ENCODE peak calls at places on chromosomes 4 and X, in six cellular contexts. One of them, this sample, is unnamed.
A peak's percentile ranks its signal among the peaks of the same experiment; 100 is the strongest.

GRCh38 chrX:102899940-102900916 is 36.8 kb upstream of the RAB40AL start:
- DNase-seq in lung: peak; percentile 68
- DNase-seq in WERI-Rb-1: peak; percentile 73
- DNase-seq in lower lobe of right lung: peak; percentile 47
- DNase-seq in fibroblast of lung: peak; percentile 68
- DNase-seq in naive thymus-derived CD4-positive, alpha-beta T cell: peak; percentile 71
- DNase-seq in this sample: peak; percentile 32

GRCh38 chrX:53280703-53281320 is 572 bp downstream of the IQSEC2 start:
- DNase-seq in fibroblast of lung: peak; percentile 63
- DNase-seq in naive thymus-derived CD4-positive, alpha-beta T cell: no peak
- DNase-seq in WERI-Rb-1: no peak
- DNase-seq in lung: no peak
- DNase-seq in lower lobe of right lung: no peak
- DNase-seq in this sample: peak; percentile 63

GRCh38 chr4:124738994-124739393 is 26.5 kb upstream of the ANKRD50 start:
- DNase-seq in lower lobe of right lung: no peak
- DNase-seq in naive thymus-derived CD4-positive, alpha-beta T cell: no peak
- DNase-seq in lung: no peak
- DNase-seq in WERI-Rb-1: no peak
- DNase-seq in fibroblast of lung: no peak
- DNase-seq in this sample: peak; percentile 48

GRCh38 chr4:139922625-139923024 is 231.4 kb downstream of the MAML3 start:
- DNase-seq in lung: no peak
- DNase-seq in naive thymus-derived CD4-positive, alpha-beta T cell: no peak
- DNase-seq in WERI-Rb-1: no peak
- DNase-seq in fibroblast of lung: peak; percentile 64
- DNase-seq in lower lobe of right lung: no peak
- DNase-seq in this sample: no peak

GRCh38 chrX:12390301-12390700 is 252.0 kb downstream of the FRMPD4 start:
- DNase-seq in fibroblast of lung: peak; percentile 17
- DNase-seq in WERI-Rb-1: no peak
- DNase-seq in lung: no peak
- DNase-seq in naive thymus-derived CD4-positive, alpha-beta T cell: no peak
- DNase-seq in lower lobe of right lung: no peak
- DNase-seq in this sample: no peak

GRCh38 chr4:10079951-10080873 is 36.4 kb downstream of the WDR1 start:
- DNase-seq in fibroblast of lung: no peak
- DNase-seq in naive thymus-derived CD4-positive, alpha-beta T cell: no peak
- DNase-seq in lower lobe of right lung: peak; percentile 28
- DNase-seq in lung: no peak
- DNase-seq in WERI-Rb-1: peak; percentile 49
- DNase-seq in this sample: peak; percentile 31

GRCh38 chrX:103197721-103198306 is 17.1 kb upstream of the BEX4 start:
- DNase-seq in lung: no peak
- DNase-seq in lower lobe of right lung: no peak
- DNase-seq in WERI-Rb-1: no peak
- DNase-seq in naive thymus-derived CD4-positive, alpha-beta T cell: no peak
- DNase-seq in fibroblast of lung: peak; percentile 53
- DNase-seq in this sample: no peak

GRCh38 chrX:117996918-117997480 is 119.6 kb downstream of the KLHL13 start:
- DNase-seq in naive thymus-derived CD4-positive, alpha-beta T cell: no peak
- DNase-seq in lower lobe of right lung: no peak
- DNase-seq in fibroblast of lung: peak; percentile 23
- DNase-seq in WERI-Rb-1: no peak
- DNase-seq in lung: no peak
- DNase-seq in this sample: no peak

GRCh38 chr4:185865901-185866328 is 53.9 kb upstream of the SORBS2 start:
- DNase-seq in fibroblast of lung: peak; percentile 89
- DNase-seq in naive thymus-derived CD4-positive, alpha-beta T cell: no peak
- DNase-seq in WERI-Rb-1: no peak
- DNase-seq in lung: no peak
- DNase-seq in lower lobe of right lung: no peak
- DNase-seq in this sample: no peak

GRCh38 chr4:121192013-121192412 is 27.9 kb upstream of the TNIP3 start:
- DNase-seq in WERI-Rb-1: no peak
- DNase-seq in lung: no peak
- DNase-seq in naive thymus-derived CD4-positive, alpha-beta T cell: no peak
- DNase-seq in lower lobe of right lung: no peak
- DNase-seq in fibroblast of lung: peak; percentile 73
- DNase-seq in this sample: no peak

GRCh38 chr4:185011408-185011807 is 6.9 kb upstream of the HELT start:
- DNase-seq in lung: no peak
- DNase-seq in WERI-Rb-1: peak; percentile 75
- DNase-seq in fibroblast of lung: no peak
- DNase-seq in naive thymus-derived CD4-positive, alpha-beta T cell: peak; percentile 11
- DNase-seq in lower lobe of right lung: no peak
- DNase-seq in this sample: peak; percentile 70

GRCh38 chrX:16730450-16730849 is 11.0 kb downstream of the SYAP1 start:
- DNase-seq in lung: no peak
- DNase-seq in naive thymus-derived CD4-positive, alpha-beta T cell: no peak
- DNase-seq in fibroblast of lung: no peak
- DNase-seq in WERI-Rb-1: no peak
- DNase-seq in lower lobe of right lung: no peak
- DNase-seq in this sample: no peak

GRCh38 chrX:119541188-119541587 is 24.0 kb downstream of the STEEP1 start:
- DNase-seq in lung: no peak
- DNase-seq in lower lobe of right lung: no peak
- DNase-seq in fibroblast of lung: peak; percentile 74
- DNase-seq in WERI-Rb-1: no peak
- DNase-seq in naive thymus-derived CD4-positive, alpha-beta T cell: no peak
- DNase-seq in this sample: no peak

GRCh38 chr4:8848507-8849265 is 23.0 kb downstream of the HMX1 start:
- DNase-seq in lung: no peak
- DNase-seq in WERI-Rb-1: peak; percentile 1
- DNase-seq in fibroblast of lung: no peak
- DNase-seq in naive thymus-derived CD4-positive, alpha-beta T cell: no peak
- DNase-seq in lower lobe of right lung: no peak
- DNase-seq in this sample: peak; percentile 43

GRCh38 chr4:41600243-41600642 is 62.3 kb downstream of the LIMCH1 start:
- DNase-seq in naive thymus-derived CD4-positive, alpha-beta T cell: no peak
- DNase-seq in fibroblast of lung: peak; percentile 85
- DNase-seq in lower lobe of right lung: no peak
- DNase-seq in lung: no peak
- DNase-seq in WERI-Rb-1: no peak
- DNase-seq in this sample: no peak

GRCh38 chr4:52051213-52051614 is at the start of gene SPATA18:
- DNase-seq in lung: no peak
- DNase-seq in lower lobe of right lung: peak; percentile 52
- DNase-seq in WERI-Rb-1: peak; percentile 27
- DNase-seq in fibroblast of lung: peak; percentile 41
- DNase-seq in naive thymus-derived CD4-positive, alpha-beta T cell: no peak
- DNase-seq in this sample: peak; percentile 72

GRCh38 chr4:9703391-9703790 is 78.0 kb upstream of the DRD5 start:
- DNase-seq in lower lobe of right lung: peak; percentile 68
- DNase-seq in naive thymus-derived CD4-positive, alpha-beta T cell: peak; percentile 76
- DNase-seq in lung: peak; percentile 61
- DNase-seq in WERI-Rb-1: peak; percentile 90
- DNase-seq in fibroblast of lung: no peak
- DNase-seq in this sample: peak; percentile 82

GRCh38 chrX:139204903-139205667 is 325.5 kb upstream of the F9 start:
- DNase-seq in lung: no peak
- DNase-seq in fibroblast of lung: peak; percentile 59
- DNase-seq in lower lobe of right lung: peak; percentile 46
- DNase-seq in naive thymus-derived CD4-positive, alpha-beta T cell: no peak
- DNase-seq in WERI-Rb-1: no peak
- DNase-seq in this sample: peak; percentile 89

GRCh38 chr4:172142331-172142738 is 329.1 kb downstream of the GALNTL6 start:
- DNase-seq in lower lobe of right lung: no peak
- DNase-seq in lung: no peak
- DNase-seq in naive thymus-derived CD4-positive, alpha-beta T cell: no peak
- DNase-seq in fibroblast of lung: peak; percentile 66
- DNase-seq in WERI-Rb-1: no peak
- DNase-seq in this sample: no peak

DNA sequence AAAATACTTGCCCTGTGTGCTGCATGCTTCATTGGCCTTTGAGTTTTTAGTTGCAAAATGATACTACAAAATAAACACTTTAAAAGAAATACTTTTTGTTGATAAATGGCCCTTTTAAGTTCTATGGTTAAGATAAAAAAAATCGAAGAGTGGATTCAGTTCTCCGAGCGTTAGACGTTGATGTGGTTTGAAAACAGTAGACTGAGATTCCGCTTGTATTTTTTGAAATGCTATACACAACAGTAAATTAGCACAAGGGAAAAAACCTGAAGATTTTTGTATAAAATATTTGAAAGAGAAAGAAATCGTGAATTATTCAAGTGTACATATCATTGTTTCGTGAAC is 1.4 kb downstream of the BMP2K start:
- DNase-seq in naive thymus-derived CD4-positive, alpha-beta T cell: peak; percentile 65
- DNase-seq in WERI-Rb-1: no peak
- DNase-seq in lung: no peak
- DNase-seq in lower lobe of right lung: no peak
- DNase-seq in fibroblast of lung: no peak
- DNase-seq in this sample: no peak
- H3K4me3 ChIP-seq in naive thymus-derived CD4-positive, alpha-beta T cell: peak overlapping the region; percentile 85
- H3K4me3 ChIP-seq in WERI-Rb-1: peak overlapping the region; percentile 87
- H3K4me3 ChIP-seq in lung: no peak overlapping the region
- H3K4me3 ChIP-seq in lower lobe of right lung: peak overlapping the region; percentile 81
- H3K4me3 ChIP-seq in fibroblast of lung: peak overlapping the region; percentile 93
- H3K4me3 ChIP-seq in this sample: peak overlapping the region; percentile 89

GRCh38 chr4:76055421-76055820 is 19.1 kb upstream of the ART3 start:
- DNase-seq in fibroblast of lung: no peak
- DNase-seq in WERI-Rb-1: no peak
- DNase-seq in lower lobe of right lung: no peak
- DNase-seq in naive thymus-derived CD4-positive, alpha-beta T cell: no peak
- DNase-seq in lung: no peak
- DNase-seq in this sample: no peak
- H3K27me3 ChIP-seq in fibroblast of lung: peaks cover 7% of the 10 kb centered on the region
- H3K27me3 ChIP-seq in WERI-Rb-1: no peaks in the 10 kb centered on the region
- H3K27me3 ChIP-seq in lower lobe of right lung: no peaks in the 10 kb centered on the region
- H3K27me3 ChIP-seq in naive thymus-derived CD4-positive, alpha-beta T cell: no peaks in the 10 kb centered on the region
- H3K27me3 ChIP-seq in lung: no peaks in the 10 kb centered on the region
- H3K27me3 ChIP-seq in this sample: no peaks in the 10 kb centered on the region

GRCh38 chrX:38805294-38806053 is 4.2 kb downstream of the MID1IP1 start:
- DNase-seq in lung: peak; percentile 66
- DNase-seq in WERI-Rb-1: peak; percentile 20
- DNase-seq in naive thymus-derived CD4-positive, alpha-beta T cell: peak; percentile 69
- DNase-seq in fibroblast of lung: peak; percentile 68
- DNase-seq in lower lobe of right lung: peak; percentile 82
- DNase-seq in this sample: peak; percentile 62
- H3K4me3 ChIP-seq in lung: peak overlapping the region; percentile 54
- H3K4me3 ChIP-seq in WERI-Rb-1: peak overlapping the region; percentile 76
- H3K4me3 ChIP-seq in naive thymus-derived CD4-positive, alpha-beta T cell: peak overlapping the region; percentile 74
- H3K4me3 ChIP-seq in fibroblast of lung: peak overlapping the region; percentile 87
- H3K4me3 ChIP-seq in lower lobe of right lung: peak overlapping the region; percentile 64
- H3K4me3 ChIP-seq in this sample: peak overlapping the region; percentile 91

GRCh38 chrX:23334536-23334870 is at the start of gene PTCHD1:
- DNase-seq in fibroblast of lung: no peak
- DNase-seq in WERI-Rb-1: no peak
- DNase-seq in naive thymus-derived CD4-positive, alpha-beta T cell: no peak
- DNase-seq in lower lobe of right lung: no peak
- DNase-seq in lung: no peak
- DNase-seq in this sample: no peak

GRCh38 chrX:23332888-23333821 is 1.5 kb upstream of the PTCHD1 start:
- DNase-seq in naive thymus-derived CD4-positive, alpha-beta T cell: no peak
- DNase-seq in WERI-Rb-1: peak; percentile 12
- DNase-seq in lower lobe of right lung: no peak
- DNase-seq in fibroblast of lung: no peak
- DNase-seq in lung: no peak
- DNase-seq in this sample: peak; percentile 74

GRCh38 chrX:23333842-23334535 is 660 bp upstream of the PTCHD1 start:
- DNase-seq in fibroblast of lung: no peak
- DNase-seq in WERI-Rb-1: peak; percentile 35
- DNase-seq in lung: no peak
- DNase-seq in lower lobe of right lung: no peak
- DNase-seq in naive thymus-derived CD4-positive, alpha-beta T cell: no peak
- DNase-seq in this sample: peak; percentile 86

GRCh38 chrX:23332101-23332887 is 2.4 kb upstream of the PTCHD1 start:
- DNase-seq in lung: no peak
- DNase-seq in naive thymus-derived CD4-positive, alpha-beta T cell: no peak
- DNase-seq in WERI-Rb-1: no peak
- DNase-seq in fibroblast of lung: no peak
- DNase-seq in lower lobe of right lung: no peak
- DNase-seq in this sample: peak; percentile 69

GRCh38 chrX:23331701-23332100 is 2.9 kb upstream of the PTCHD1 start:
- DNase-seq in lung: no peak
- DNase-seq in WERI-Rb-1: no peak
- DNase-seq in fibroblast of lung: no peak
- DNase-seq in naive thymus-derived CD4-positive, alpha-beta T cell: no peak
- DNase-seq in lower lobe of right lung: no peak
- DNase-seq in this sample: peak; percentile 48
- H3K27me3 ChIP-seq in lung: peaks cover 12% of the 10 kb centered on the region
- H3K27me3 ChIP-seq in WERI-Rb-1: peaks cover 54% of the 10 kb centered on the region
- H3K27me3 ChIP-seq in fibroblast of lung: peaks cover 15% of the 10 kb centered on the region
- H3K27me3 ChIP-seq in naive thymus-derived CD4-positive, alpha-beta T cell: no peaks in the 10 kb centered on the region
- H3K27me3 ChIP-seq in lower lobe of right lung: peaks cover 12% of the 10 kb centered on the region
- H3K27me3 ChIP-seq in this sample: peaks cover 19% of the 10 kb centered on the region

GRCh38 chrX:111095974-111096870 is at the start of gene PAK3:
- DNase-seq in lower lobe of right lung: peak; percentile 37
- DNase-seq in lung: no peak
- DNase-seq in fibroblast of lung: peak; percentile 91
- DNase-seq in WERI-Rb-1: peak; percentile 37
- DNase-seq in naive thymus-derived CD4-positive, alpha-beta T cell: peak; percentile 18
- DNase-seq in this sample: peak; percentile 77
- H3K4me3 ChIP-seq in lower lobe of right lung: peak within 1 kb of the TSS; percentile 50
- H3K4me3 ChIP-seq in lung: peak within 1 kb of the TSS; percentile 7
- H3K4me3 ChIP-seq in fibroblast of lung: peak within 1 kb of the TSS; percentile 67
- H3K4me3 ChIP-seq in WERI-Rb-1: peak within 1 kb of the TSS; percentile 47
- H3K4me3 ChIP-seq in naive thymus-derived CD4-positive, alpha-beta T cell: peak within 1 kb of the TSS; percentile 55
- H3K4me3 ChIP-seq in this sample: peak within 1 kb of the TSS; percentile 90

GRCh38 chr4:147040874-147041273 is 95.2 kb upstream of the TTC29 start:
- DNase-seq in fibroblast of lung: no peak
- DNase-seq in lung: no peak
- DNase-seq in naive thymus-derived CD4-positive, alpha-beta T cell: no peak
- DNase-seq in lower lobe of right lung: no peak
- DNase-seq in WERI-Rb-1: no peak
- DNase-seq in this sample: no peak

GRCh38 chr4:147041376-147041775 is 95.7 kb upstream of the TTC29 start:
- DNase-seq in WERI-Rb-1: no peak
- DNase-seq in lower lobe of right lung: no peak
- DNase-seq in fibroblast of lung: no peak
- DNase-seq in lung: no peak
- DNase-seq in naive thymus-derived CD4-positive, alpha-beta T cell: no peak
- DNase-seq in this sample: no peak

GRCh38 chr4:147042046-147042445 is 96.4 kb upstream of the TTC29 start:
- DNase-seq in lung: no peak
- DNase-seq in naive thymus-derived CD4-positive, alpha-beta T cell: no peak
- DNase-seq in lower lobe of right lung: no peak
- DNase-seq in fibroblast of lung: no peak
- DNase-seq in WERI-Rb-1: no peak
- DNase-seq in this sample: no peak

GRCh38 chr4:147039991-147040575 is 94.4 kb upstream of the TTC29 start:
- DNase-seq in lower lobe of right lung: no peak
- DNase-seq in fibroblast of lung: no peak
- DNase-seq in naive thymus-derived CD4-positive, alpha-beta T cell: no peak
- DNase-seq in WERI-Rb-1: peak; percentile 72
- DNase-seq in lung: no peak
- DNase-seq in this sample: no peak

DNA sequence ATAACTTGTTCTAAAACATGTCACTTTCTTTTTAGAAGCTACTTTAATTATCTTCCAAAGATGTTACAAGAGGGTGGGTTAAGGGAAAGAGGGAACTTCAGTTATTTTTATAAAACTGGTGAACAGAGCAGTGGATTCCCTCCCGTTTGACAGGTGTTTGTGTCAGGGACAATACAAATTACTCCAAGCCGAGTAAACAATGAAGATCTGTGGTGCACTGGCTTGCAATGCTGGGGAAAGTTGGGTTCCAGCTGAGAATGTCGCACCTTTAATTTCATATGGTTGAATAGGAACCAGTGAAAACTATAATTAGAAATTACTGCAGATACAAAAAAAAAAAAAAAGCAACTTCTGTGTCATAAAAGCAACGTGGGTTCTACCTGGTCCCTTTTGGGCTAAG is 98.6 kb upstream of the TTC29 start:
- DNase-seq in lower lobe of right lung: no peak
- DNase-seq in naive thymus-derived CD4-positive, alpha-beta T cell: no peak
- DNase-seq in WERI-Rb-1: no peak
- DNase-seq in fibroblast of lung: no peak
- DNase-seq in lung: no peak
- DNase-seq in this sample: peak; percentile 2
- H3K27me3 ChIP-seq in lower lobe of right lung: no peaks in the 10 kb centered on the region
- H3K27me3 ChIP-seq in naive thymus-derived CD4-positive, alpha-beta T cell: no peaks in the 10 kb centered on the region
- H3K27me3 ChIP-seq in WERI-Rb-1: no peaks in the 10 kb centered on the region
- H3K27me3 ChIP-seq in fibroblast of lung: no peaks in the 10 kb centered on the region
- H3K27me3 ChIP-seq in lung: no peaks in the 10 kb centered on the region
- H3K27me3 ChIP-seq in this sample: no peaks in the 10 kb centered on the region

This sample was measured in H7.